ENCODE peak calls at places on chromosomes 2 and 18, in four cellular contexts. B is HepG2, I is K562, A is H1. N is an unnamed sample.

GRCh38 chr2:37776487-37776886 is 105.0 kb upstream of the CDC42EP3 start:
- DNase-seq in B (no peak), A (no peak), I (no peak), N (peak)

GRCh38 chr2:222945887-222946286 is 85.1 kb downstream of the ACSL3 start:
- DNase-seq in I (no peak), B (no peak), A (no peak), N (no peak)

GRCh38 chr2:172836386-172837200 is 100.9 kb downstream of the RAPGEF4 start:
- DNase-seq in A (no peak), I (no peak), B (no peak), N (peak)

GRCh38 chr18:68520406-68521075 is 194.4 kb downstream of the TMX3 start:
- DNase-seq in I (no peak), A (no peak), B (no peak), N (no peak)

GRCh38 chr2:40343904-40344303 is 108.0 kb downstream of the SLC8A1 start:
- DNase-seq in A (no peak), B (no peak), I (no peak), N (peak)

GRCh38 chr2:241095594-241096290 is 6.3 kb downstream of the MTERF4 start:
- DNase-seq in B (no peak), I (no peak), A (no peak), N (no peak)

GRCh38 chr2:145815933-145816332 is 1296.0 kb upstream of the ZEB2 start:
- DNase-seq in B (no peak), I (no peak), A (no peak), N (no peak)

GRCh38 chr2:66461751-66462150 is 26.8 kb downstream of the MEIS1 start:
- DNase-seq in I (no peak), B (no peak), A (no peak), N (no peak)

GRCh38 chr2:168736636-168737424 is 65.6 kb upstream of the NOSTRIN start:
- DNase-seq in B (no peak), I (no peak), A (no peak), N (no peak)

GRCh38 chr2:121187922-121188411 is 97.0 kb downstream of the TFCP2L1 start:
- DNase-seq in B (no peak), I (no peak), A (no peak), N (no peak)

GRCh38 chr18:79861687-79862086 is 63.9 kb downstream of the KCNG2 start:
- DNase-seq in I (no peak), B (no peak), A (no peak), N (no peak)

GRCh38 chr2:144370937-144371584 is 148.9 kb downstream of the ZEB2 start:
- DNase-seq in I (peak), B (peak), A (no peak), N (no peak)

GRCh38 chr18:47595816-47596501 is 334.5 kb downstream of the SMAD2 start:
- DNase-seq in I (peak), B (peak), A (peak), N (peak)

GRCh38 chr2:202278036-202278760 is 12.6 kb downstream of the NOP58 start:
- DNase-seq in B (peak), A (no peak), I (no peak), N (no peak)

GRCh38 chr2:157269060-157269459 is 11.6 kb downstream of the GALNT5 start:
- DNase-seq in B (no peak), I (no peak), A (no peak), N (no peak)

DNA sequence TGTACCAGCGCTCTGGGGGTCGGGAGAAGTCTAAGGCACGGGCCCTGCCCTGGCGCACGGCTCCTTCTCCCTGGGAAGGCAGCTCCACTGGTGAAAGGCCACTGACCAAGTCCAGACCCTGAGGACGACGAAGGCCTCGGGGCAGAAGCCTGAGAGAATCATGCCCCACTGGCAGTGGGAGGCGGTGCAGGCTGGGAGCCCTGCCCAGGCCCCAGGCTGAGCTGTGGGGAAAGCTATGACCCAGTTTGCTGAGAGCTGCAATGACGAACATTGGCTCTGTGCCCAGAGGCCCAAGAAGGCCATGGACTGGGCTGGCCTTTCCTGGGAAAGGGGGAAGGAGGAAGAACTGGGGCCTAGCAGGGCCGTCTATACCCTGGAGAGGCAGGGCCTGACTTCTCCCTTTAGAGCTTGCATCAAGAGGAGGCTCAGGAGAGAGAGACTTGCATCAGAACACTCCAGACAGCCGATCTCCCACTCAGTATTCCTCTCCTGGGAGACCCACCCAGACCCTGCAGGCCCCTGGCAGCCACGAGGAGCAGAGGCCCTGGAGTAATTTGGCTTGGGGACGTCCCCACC is 32.9 kb downstream of the HS1BP3 start:
- DNase-seq in A (no peak), B (peak), I (peak), N (peak)
- TF ChIP-seq EP300 in A (no peak), B (no peak), I (no peak), N (no peak)

DNA sequence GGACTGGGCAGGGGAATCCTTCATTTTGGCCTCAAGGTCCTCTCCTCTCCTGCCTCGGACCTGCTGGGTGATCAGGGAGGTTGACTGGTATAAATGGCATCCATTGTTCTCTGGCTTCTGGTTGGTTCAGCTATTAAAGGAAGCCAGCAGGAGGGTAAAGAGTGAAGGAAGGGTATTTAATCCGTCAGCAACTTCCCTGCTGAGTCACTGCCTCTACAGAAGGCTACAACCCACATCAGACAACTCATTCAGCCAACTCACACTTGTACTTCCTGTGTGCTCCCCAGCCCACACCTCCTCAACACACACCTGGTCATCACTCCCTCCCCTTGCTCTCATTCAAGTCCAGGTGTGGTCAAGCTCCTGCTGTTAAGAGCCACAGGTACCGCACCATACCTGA is 68.3 kb upstream of the MRPS9 start:
- DNase-seq in A (no peak), B (no peak), I (no peak), N (no peak)
- TF ChIP-seq JUN in A (no peak), B (no peak), I (no peak), N (no peak)

GRCh38 chr2:101963198-101963597 is 28.6 kb upstream of the IL1R2 start:
- DNase-seq in B (no peak), A (no peak), I (no peak), N (no peak)

GRCh38 chr2:101958071-101958470 is 33.7 kb upstream of the IL1R2 start:
- DNase-seq in A (no peak), I (no peak), B (no peak), N (no peak)

GRCh38 chr2:101960903-101961286 is 30.9 kb upstream of the IL1R2 start:
- DNase-seq in A (no peak), I (no peak), B (peak), N (no peak)

GRCh38 chr2:101962243-101962809 is 29.4 kb upstream of the IL1R2 start:
- DNase-seq in I (no peak), A (no peak), B (no peak), N (no peak)

GRCh38 chr2:101961287-101962242 is 30.2 kb upstream of the IL1R2 start:
- DNase-seq in A (no peak), I (no peak), B (peak), N (no peak)
- TF ChIP-seq EP300 in A (no peak), I (no peak), B (no peak), N (no peak)

GRCh38 chr18:31440787-31441186 is 6.8 kb upstream of the DSG3 start:
- DNase-seq in B (no peak), A (no peak), I (no peak), N (no peak)

GRCh38 chr18:31444142-31444541 is 3.4 kb upstream of the DSG3 start:
- DNase-seq in I (no peak), A (no peak), B (no peak), N (no peak)

GRCh38 chr18:31436825-31437224 is 10.7 kb upstream of the DSG3 start:
- DNase-seq in A (no peak), B (peak), I (no peak), N (no peak)

GRCh38 chr18:31438402-31438801 is 9.1 kb upstream of the DSG3 start:
- DNase-seq in B (no peak), A (no peak), I (no peak), N (no peak)

GRCh38 chr18:31439807-31440325 is 7.7 kb upstream of the DSG3 start:
- DNase-seq in I (no peak), B (no peak), A (no peak), N (no peak)
- TF ChIP-seq JUN in I (no peak), B (no peak), A (no peak), N (no peak)

GRCh38 chr18:57128229-57128911 is 18.5 kb upstream of the BOD1L2 start:
- DNase-seq in A (no peak), I (no peak), B (no peak), N (no peak)
- TF ChIP-seq EP300 in A (no peak), I (no peak), B (no peak), N (no peak)

GRCh38 chr2:112674229-112674628 is 28.5 kb downstream of the SLC20A1 start:
- DNase-seq in A (no peak), I (no peak), B (no peak), N (no peak)
- TF ChIP-seq JUN in A (no peak), I (peak), B (no peak), N (no peak)

N was measured in A549.